ENCODE peak calls at places on chromosomes 16 and 17, in seven cellular contexts. M is tibial nerve, S is mesendoderm, N is GM20000, D is fibroblast of the aortic adventitia, Y is NCI-H510A, V is EL. K is an unnamed sample.
A peak's percentile ranks its signal among the peaks of the same experiment; 100 is the strongest.

GRCh38 chr17:41772218-41772585 is 14.3 kb downstream of the JUP start:
- DNase-seq in S (peak; percentile 72), Y (peak; percentile 65), N (no peak), V (no peak), D (no peak), M (no peak), K (no peak)

GRCh38 chr16:67543036-67543435 is 14.4 kb downstream of the RIPOR1 start:
- DNase-seq in M (no peak), V (no peak), Y (no peak), N (no peak), S (no peak), D (no peak), K (no peak)

GRCh38 chr16:77986021-77986420 is 36.3 kb upstream of the CLEC3A start:
- DNase-seq in N (no peak), S (no peak), D (no peak), V (no peak), Y (no peak), M (no peak), K (no peak)

GRCh38 chr17:80382956-80383355 is 32.0 kb upstream of the ENDOV start:
- DNase-seq in N (no peak), D (no peak), V (no peak), S (no peak), M (no peak), Y (no peak), K (no peak)

GRCh38 chr17:43517615-43518386 is 28.3 kb downstream of the ETV4 start:
- DNase-seq in N (peak; percentile 73), S (no peak), V (peak; percentile 54), Y (no peak), D (peak; percentile 72), M (no peak), K (no peak)

GRCh38 chr17:78316867-78317816 is 42.7 kb downstream of the SOCS3 start:
- DNase-seq in M (no peak), Y (no peak), V (no peak), D (peak; percentile 45), S (peak; percentile 91), N (peak; percentile 70), K (no peak)

GRCh38 chr17:82006468-82007227 is 16.0 kb downstream of the CENPX start:
- DNase-seq in M (no peak), S (no peak), V (peak; percentile 64), D (peak; percentile 62), N (no peak), Y (no peak), K (no peak)

GRCh38 chr17:50693041-50693682 is 14.6 kb downstream of the ANKRD40 start:
- DNase-seq in D (peak; percentile 37), V (peak; percentile 35), Y (no peak), S (no peak), M (no peak), N (no peak), K (no peak)

GRCh38 chr17:31629696-31630470 is 229.2 kb downstream of the COPRS start:
- DNase-seq in N (no peak), V (peak; percentile 86), M (no peak), S (no peak), D (peak; percentile 87), Y (no peak), K (no peak)

GRCh38 chr16:68091604-68092261 is 6.6 kb downstream of the NFATC3 start:
- DNase-seq in N (no peak), S (no peak), V (peak; percentile 64), M (no peak), Y (peak; percentile 58), D (peak; percentile 72), K (no peak)

GRCh38 chr17:38602862-38603785 is 2.6 kb downstream of the SRCIN1 start:
- DNase-seq in Y (no peak), N (no peak), M (no peak), S (peak; percentile 64), D (no peak), V (no peak), K (no peak)

GRCh38 chr17:1512351-1512750 is 4.1 kb downstream of the INPP5K start:
- DNase-seq in V (no peak), N (no peak), Y (no peak), S (no peak), D (no peak), M (no peak), K (no peak)

GRCh38 chr17:49616546-49617205 is 41.0 kb downstream of the NXPH3 start:
- DNase-seq in D (peak; percentile 99), V (no peak), N (no peak), S (no peak), Y (no peak), M (peak; percentile 43), K (no peak)

GRCh38 chr17:77400445-77400870 is 259.7 kb downstream of the SEC14L1 start:
- DNase-seq in N (peak; percentile 82), S (peak; percentile 65), Y (no peak), V (peak; percentile 37), D (no peak), M (no peak), K (peak; percentile 74)

GRCh38 chr17:67639997-67640396 is 77.7 kb upstream of the NOL11 start:
- DNase-seq in M (no peak), S (no peak), D (no peak), Y (no peak), V (no peak), N (no peak), K (no peak)

GRCh38 chr17:42362245-42362961 is 25.8 kb downstream of the STAT3 start:
- DNase-seq in M (no peak), V (peak; percentile 44), S (no peak), N (no peak), Y (peak; percentile 67), D (no peak), K (no peak)

GRCh38 chr17:75854111-75854748 is 905 bp downstream of the WBP2 start:
- DNase-seq in M (no peak), S (peak; percentile 84), Y (no peak), D (peak; percentile 63), N (no peak), V (peak; percentile 84), K (no peak)

GRCh38 chr16:71311553-71312158 is 22.5 kb upstream of the CMTR2 start:
- DNase-seq in S (peak; percentile 74), N (peak; percentile 43), Y (no peak), M (no peak), D (peak; percentile 23), V (no peak), K (no peak)

GRCh38 chr17:57451126-57451690 is 194.9 kb downstream of the MSI2 start:
- DNase-seq in N (no peak), Y (no peak), S (no peak), M (no peak), D (no peak), V (no peak), K (no peak)

GRCh38 chr16:28549301-28549899 is 4.3 kb upstream of the SGF29 start:
- DNase-seq in M (no peak), S (no peak), V (no peak), D (peak; percentile 66), N (no peak), Y (no peak), K (no peak)

GRCh38 chr16:86239381-86239780 is 270.9 kb upstream of the FOXF1 start:
- DNase-seq in Y (no peak), M (no peak), D (no peak), N (no peak), S (peak; percentile 6), V (no peak), K (no peak)

GRCh38 chr16:73147958-73148357 is 100.0 kb upstream of the ZFHX3 start:
- DNase-seq in D (no peak), V (no peak), M (no peak), S (no peak), Y (no peak), N (no peak), K (no peak)

GRCh38 chr16:47008174-47008573 is 34.7 kb upstream of the DNAJA2 start:
- DNase-seq in S (no peak), V (peak; percentile 17), Y (no peak), D (peak; percentile 18), N (no peak), M (no peak), K (no peak)

GRCh38 chr16:15466886-15467781 is 32.7 kb downstream of the BMERB1 start:
- DNase-seq in D (peak; percentile 36), Y (no peak), M (no peak), V (peak; percentile 30), N (no peak), S (no peak), K (no peak)

GRCh38 chr17:29069526-29070041 is 26.6 kb downstream of the PIPOX start:
- DNase-seq in V (peak; percentile 6), N (no peak), D (no peak), S (no peak), M (no peak), Y (no peak), K (no peak)

GRCh38 chr16:79965718-79966117 is 365.2 kb upstream of the MAF start:
- DNase-seq in Y (no peak), V (no peak), N (no peak), M (no peak), S (peak; percentile 25), D (no peak), K (no peak)

GRCh38 chr16:29230671-29231091 is 175.8 kb downstream of the NPIPB11 start:
- DNase-seq in V (no peak), N (no peak), D (peak; percentile 30), M (no peak), S (peak; percentile 28), Y (peak; percentile 43), K (no peak)

GRCh38 chr16:84687715-84688114 is 12.1 kb upstream of the USP10 start:
- DNase-seq in N (peak; percentile 56), S (no peak), M (no peak), Y (no peak), V (peak; percentile 86), D (peak; percentile 72), K (no peak)

GRCh38 chr17:60107526-60108257 is 29.0 kb upstream of the HEATR6 start:
- DNase-seq in D (peak; percentile 70), Y (no peak), M (no peak), S (no peak), V (peak; percentile 43), N (no peak), K (no peak)

GRCh38 chr16:80507538-80507937 is 33.3 kb upstream of the DYNLRB2 start:
- DNase-seq in S (no peak), M (no peak), Y (no peak), D (no peak), V (no peak), N (no peak), K (no peak)

GRCh38 chr17:57984226-57984890 is 3.7 kb downstream of the VEZF1 start:
- DNase-seq in S (no peak), D (peak; percentile 65), V (peak; percentile 45), N (no peak), Y (no peak), M (no peak), K (no peak)

K was measured in activated T-helper 9 cell treated with anti-CD3 and anti-CD28 coated beads, Interleukin-2, amount 50 U/mL, for 16 hours.